ENCODE peak calls at places on chromosome 16, in seven cellular contexts. V, I, M, C, L, O and F are unnamed samples.

GRCh38 chr16:52729731-52730130 is 182.8 kb upstream of the TOX3 start:
- DNase-seq in C (no peak), O (no peak), M (no peak), I (no peak), V (no peak), L (no peak), F (no peak)

GRCh38 chr16:87926246-87927194 is 9.8 kb downstream of the CA5A start:
- DNase-seq in C (no peak), M (no peak), I (no peak), L (no peak), V (no peak), O (no peak), F (no peak)

GRCh38 chr16:49465661-49466528 is 92.3 kb downstream of the C16orf78 start:
- DNase-seq in C (no peak), L (peak), V (no peak), I (peak), M (peak), O (no peak), F (no peak)

GRCh38 chr16:55955845-55956244 is 80.7 kb upstream of the CES5A start:
- DNase-seq in O (no peak), I (peak), C (no peak), M (peak), V (no peak), L (no peak), F (no peak)

GRCh38 chr16:12679660-12680272 is 123.9 kb downstream of the CPPED1 start:
- DNase-seq in O (peak), L (no peak), I (no peak), C (no peak), V (no peak), M (no peak), F (no peak)

GRCh38 chr16:67277294-67277998 is 1.9 kb upstream of the PLEKHG4 start:
- DNase-seq in V (peak), C (peak), M (no peak), I (peak), O (peak), L (no peak), F (peak)

GRCh38 chr16:68297908-68298307 is 12.8 kb downstream of the SLC7A6OS start:
- DNase-seq in C (no peak), V (no peak), L (no peak), M (no peak), O (peak), I (no peak), F (no peak)

GRCh38 chr16:68948230-68948910 is 105.0 kb downstream of the TANGO6 start:
- DNase-seq in M (no peak), C (no peak), V (no peak), O (peak), L (no peak), I (no peak), F (no peak)

GRCh38 chr16:82990155-82990554 is 363.4 kb downstream of the CDH13 start:
- DNase-seq in C (no peak), O (peak), M (no peak), I (no peak), V (no peak), L (no peak), F (no peak)

GRCh38 chr16:3074860-3075545 is 9.6 kb downstream of the IL32 start:
- DNase-seq in V (no peak), I (no peak), O (no peak), L (peak), C (no peak), M (no peak), F (peak)
- TF ChIP-seq POLR2A in V (no peak), I (no peak), O (no peak), L (no peak), C (no peak), M (no peak), F (no peak)

DNA sequence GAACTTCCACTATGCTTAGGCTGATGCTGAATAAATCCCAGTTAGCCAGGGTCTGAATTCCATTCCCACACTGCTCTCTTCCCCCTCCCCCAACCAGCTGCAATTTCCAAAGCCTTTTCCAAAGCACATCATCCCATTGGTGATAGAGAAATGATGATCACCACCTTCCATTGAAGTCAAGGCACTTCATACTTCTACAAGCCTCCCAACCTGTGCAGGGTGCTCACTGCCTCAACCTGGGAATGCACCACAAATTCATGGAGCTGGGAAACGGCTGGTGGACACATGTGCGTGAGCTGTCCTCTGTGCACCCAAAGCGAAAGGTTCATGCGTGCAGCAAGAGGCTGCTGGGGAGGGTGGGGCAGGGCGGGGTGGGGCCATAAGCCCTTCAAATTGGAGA is 302.7 kb upstream of the IRX3 start:
- DNase-seq in C (no peak), I (no peak), O (no peak), M (no peak), L (no peak), V (no peak), F (no peak)
- H3K4me3 ChIP-seq in C (no peak), I (no peak), O (no peak), M (no peak), L (no peak), V (no peak), F (no peak)

GRCh38 chr16:15640966-15641365 is 2.0 kb downstream of the MARF1 start:
- DNase-seq in L (no peak), M (no peak), I (no peak), O (no peak), V (no peak), C (no peak), F (no peak)

GRCh38 chr16:15641753-15642556 is 999 bp downstream of the MARF1 start:
- DNase-seq in L (no peak), O (no peak), V (no peak), M (no peak), C (no peak), I (no peak), F (no peak)

GRCh38 chr16:15635926-15636325 is 7.0 kb downstream of the MARF1 start:
- DNase-seq in V (no peak), O (no peak), M (no peak), C (no peak), L (no peak), I (no peak), F (no peak)

GRCh38 chr16:15636392-15636873 is 6.5 kb downstream of the MARF1 start:
- DNase-seq in C (no peak), L (no peak), V (no peak), I (no peak), M (no peak), O (no peak), F (no peak)

DNA sequence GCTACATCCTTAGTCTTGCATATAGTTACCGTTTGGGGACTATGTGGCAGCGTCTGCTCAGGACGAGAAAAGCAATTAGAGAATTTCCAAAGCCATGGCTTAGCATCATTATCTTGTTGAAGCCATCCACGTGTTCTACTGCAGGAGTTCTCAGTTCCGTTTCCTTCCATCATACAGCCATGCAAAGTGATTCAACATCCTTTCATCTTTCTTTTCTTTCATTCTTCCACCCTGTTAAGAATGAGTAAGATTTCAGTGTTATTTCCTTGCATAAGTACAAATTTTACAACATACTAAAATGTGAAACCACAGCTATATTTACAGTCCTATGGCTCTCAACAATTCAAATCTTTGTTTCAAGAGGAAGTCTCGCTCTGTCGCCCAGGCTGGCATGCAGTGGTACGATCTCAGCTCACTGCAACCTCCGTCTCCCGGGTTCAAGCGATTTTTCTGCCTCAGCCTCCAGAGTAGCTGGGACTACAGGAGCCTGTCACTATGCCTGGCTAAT is 3.8 kb downstream of the MARF1 start:
- DNase-seq in L (no peak), I (no peak), C (no peak), M (no peak), O (no peak), V (no peak), F (no peak)
- TF ChIP-seq POLR2A in L (no peak), I (no peak), C (no peak), M (no peak), O (no peak), V (no peak), F (no peak)

DNA sequence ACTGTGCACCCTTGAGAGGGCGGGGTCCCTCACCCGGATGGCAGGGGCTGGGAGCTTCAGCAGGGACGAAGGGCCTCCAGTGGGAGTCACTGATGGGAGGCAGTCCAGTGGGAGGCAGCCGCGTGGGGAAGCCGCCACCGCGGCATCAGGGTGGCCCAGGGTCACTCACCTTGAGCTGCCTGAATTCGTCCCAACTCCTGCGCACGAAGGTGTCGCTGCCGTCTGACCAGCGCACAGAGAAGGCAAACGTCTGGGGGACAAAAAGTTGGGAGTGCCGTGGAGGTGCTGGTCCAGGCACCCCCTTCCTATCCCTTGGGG is 540 bp downstream of the NOXO1 start:
- DNase-seq in C (no peak), M (no peak), V (no peak), O (no peak), L (no peak), I (no peak), F (no peak)
- H3K4me3 ChIP-seq in C (peak), M (no peak), V (no peak), O (no peak), L (no peak), I (no peak), F (peak)

GRCh38 chr16:58684354-58685083 is at the start of gene SLC38A7:
- DNase-seq in L (peak), I (peak), V (peak), O (peak), C (peak), M (peak), F (peak)
- TF ChIP-seq POLR2A in L (no peak), I (no peak), V (no peak), O (peak), C (no peak), M (peak), F (peak)

GRCh38 chr16:7303677-7304200 is 28.9 kb upstream of the RBFOX1 start:
- DNase-seq in O (no peak), M (no peak), C (no peak), V (no peak), L (no peak), I (no peak), F (no peak)
- H3K4me3 ChIP-seq in O (no peak), M (peak), C (no peak), V (no peak), L (no peak), I (no peak), F (no peak)